ENCODE peak calls at places on chromosomes 4 and X, in nine cellular contexts. One of them, this sample, is unnamed.

GRCh38 chr4:150070464-150071170 is 7.6 kb upstream of the DCLK2 start:
- ATAC-seq in upper lobe of right lung: no peak
- ATAC-seq in A549: no peak
- ATAC-seq in HepG2: no peak
- ATAC-seq in pancreas: no peak
- ATAC-seq in GM12878: no peak
- ATAC-seq in naive thymus-derived CD4-positive, alpha-beta T cell: no peak
- ATAC-seq in left lung: no peak
- ATAC-seq in CD4-positive, CD25-positive, alpha-beta regulatory T cell: no peak
- ATAC-seq in this sample: no peak

GRCh38 chrX:150219374-150220185 is 143.5 kb upstream of the MAMLD1 start:
- ATAC-seq in CD4-positive, CD25-positive, alpha-beta regulatory T cell: no peak
- ATAC-seq in pancreas: no peak
- ATAC-seq in GM12878: peak
- ATAC-seq in HepG2: no peak
- ATAC-seq in left lung: no peak
- ATAC-seq in naive thymus-derived CD4-positive, alpha-beta T cell: no peak
- ATAC-seq in upper lobe of right lung: no peak
- ATAC-seq in A549: peak
- ATAC-seq in this sample: no peak

GRCh38 chrX:115957862-115958490 is 212.6 kb upstream of the AGTR2 start:
- ATAC-seq in GM12878: peak
- ATAC-seq in pancreas: peak
- ATAC-seq in A549: no peak
- ATAC-seq in HepG2: peak
- ATAC-seq in CD4-positive, CD25-positive, alpha-beta regulatory T cell: no peak
- ATAC-seq in upper lobe of right lung: no peak
- ATAC-seq in naive thymus-derived CD4-positive, alpha-beta T cell: no peak
- ATAC-seq in left lung: peak
- ATAC-seq in this sample: no peak

GRCh38 chr4:39514888-39515401 is 12.3 kb downstream of the UGDH start:
- ATAC-seq in HepG2: peak
- ATAC-seq in left lung: peak
- ATAC-seq in GM12878: no peak
- ATAC-seq in A549: peak
- ATAC-seq in pancreas: peak
- ATAC-seq in CD4-positive, CD25-positive, alpha-beta regulatory T cell: no peak
- ATAC-seq in naive thymus-derived CD4-positive, alpha-beta T cell: no peak
- ATAC-seq in upper lobe of right lung: peak
- ATAC-seq in this sample: no peak

GRCh38 chr4:117239434-117239833 is 154.1 kb upstream of the TRAM1L1 start:
- ATAC-seq in upper lobe of right lung: no peak
- ATAC-seq in GM12878: no peak
- ATAC-seq in left lung: no peak
- ATAC-seq in pancreas: no peak
- ATAC-seq in A549: no peak
- ATAC-seq in naive thymus-derived CD4-positive, alpha-beta T cell: no peak
- ATAC-seq in HepG2: no peak
- ATAC-seq in CD4-positive, CD25-positive, alpha-beta regulatory T cell: no peak
- ATAC-seq in this sample: no peak

GRCh38 chr4:53463340-53463739 is 85.9 kb downstream of the FIP1L1 start:
- ATAC-seq in upper lobe of right lung: no peak
- ATAC-seq in left lung: no peak
- ATAC-seq in HepG2: no peak
- ATAC-seq in GM12878: no peak
- ATAC-seq in pancreas: peak
- ATAC-seq in naive thymus-derived CD4-positive, alpha-beta T cell: no peak
- ATAC-seq in A549: no peak
- ATAC-seq in CD4-positive, CD25-positive, alpha-beta regulatory T cell: no peak
- ATAC-seq in this sample: no peak

GRCh38 chr4:150588341-150588740 is 6.4 kb downstream of the MAB21L2 start:
- ATAC-seq in pancreas: no peak
- ATAC-seq in left lung: no peak
- ATAC-seq in CD4-positive, CD25-positive, alpha-beta regulatory T cell: no peak
- ATAC-seq in naive thymus-derived CD4-positive, alpha-beta T cell: no peak
- ATAC-seq in GM12878: no peak
- ATAC-seq in HepG2: no peak
- ATAC-seq in upper lobe of right lung: no peak
- ATAC-seq in A549: no peak
- ATAC-seq in this sample: no peak

GRCh38 chr4:36601864-36602263 is 320.4 kb downstream of the DTHD1 start:
- ATAC-seq in A549: no peak
- ATAC-seq in pancreas: no peak
- ATAC-seq in naive thymus-derived CD4-positive, alpha-beta T cell: no peak
- ATAC-seq in HepG2: no peak
- ATAC-seq in GM12878: no peak
- ATAC-seq in upper lobe of right lung: no peak
- ATAC-seq in CD4-positive, CD25-positive, alpha-beta regulatory T cell: no peak
- ATAC-seq in left lung: no peak
- ATAC-seq in this sample: no peak

GRCh38 chr4:53592686-53593641 is 1.7 kb upstream of the LNX1 start:
- ATAC-seq in GM12878: peak
- ATAC-seq in upper lobe of right lung: peak
- ATAC-seq in A549: peak
- ATAC-seq in left lung: peak
- ATAC-seq in CD4-positive, CD25-positive, alpha-beta regulatory T cell: no peak
- ATAC-seq in naive thymus-derived CD4-positive, alpha-beta T cell: no peak
- ATAC-seq in pancreas: peak
- ATAC-seq in HepG2: peak
- ATAC-seq in this sample: peak

GRCh38 chrX:56733459-56734046 is 4.5 kb downstream of the NBDY start:
- ATAC-seq in pancreas: no peak
- ATAC-seq in left lung: peak
- ATAC-seq in A549: peak
- ATAC-seq in CD4-positive, CD25-positive, alpha-beta regulatory T cell: no peak
- ATAC-seq in GM12878: peak
- ATAC-seq in upper lobe of right lung: peak
- ATAC-seq in HepG2: peak
- ATAC-seq in naive thymus-derived CD4-positive, alpha-beta T cell: peak
- ATAC-seq in this sample: peak

GRCh38 chrX:21926527-21927278 is 13.8 kb upstream of the SMS start:
- ATAC-seq in CD4-positive, CD25-positive, alpha-beta regulatory T cell: peak
- ATAC-seq in upper lobe of right lung: no peak
- ATAC-seq in GM12878: peak
- ATAC-seq in left lung: peak
- ATAC-seq in naive thymus-derived CD4-positive, alpha-beta T cell: peak
- ATAC-seq in HepG2: peak
- ATAC-seq in A549: peak
- ATAC-seq in pancreas: peak
- ATAC-seq in this sample: peak

GRCh38 chrX:111892375-111892774 is 16.4 kb downstream of the TRPC5OS start:
- ATAC-seq in A549: no peak
- ATAC-seq in CD4-positive, CD25-positive, alpha-beta regulatory T cell: no peak
- ATAC-seq in HepG2: no peak
- ATAC-seq in GM12878: no peak
- ATAC-seq in upper lobe of right lung: no peak
- ATAC-seq in left lung: no peak
- ATAC-seq in naive thymus-derived CD4-positive, alpha-beta T cell: no peak
- ATAC-seq in pancreas: no peak
- ATAC-seq in this sample: no peak

GRCh38 chr4:122836941-122837340 is 10.3 kb downstream of the FGF2 start:
- ATAC-seq in GM12878: no peak
- ATAC-seq in upper lobe of right lung: no peak
- ATAC-seq in A549: peak
- ATAC-seq in naive thymus-derived CD4-positive, alpha-beta T cell: no peak
- ATAC-seq in HepG2: no peak
- ATAC-seq in CD4-positive, CD25-positive, alpha-beta regulatory T cell: no peak
- ATAC-seq in left lung: no peak
- ATAC-seq in pancreas: no peak
- ATAC-seq in this sample: no peak

GRCh38 chrX:154819771-154820341 is 14.6 kb upstream of the MPP1 start:
- ATAC-seq in left lung: no peak
- ATAC-seq in upper lobe of right lung: no peak
- ATAC-seq in pancreas: no peak
- ATAC-seq in CD4-positive, CD25-positive, alpha-beta regulatory T cell: no peak
- ATAC-seq in HepG2: no peak
- ATAC-seq in GM12878: peak
- ATAC-seq in naive thymus-derived CD4-positive, alpha-beta T cell: no peak
- ATAC-seq in A549: no peak
- ATAC-seq in this sample: no peak

GRCh38 chr4:153512952-153513500 is 46.9 kb downstream of the TMEM131L start:
- ATAC-seq in naive thymus-derived CD4-positive, alpha-beta T cell: no peak
- ATAC-seq in A549: no peak
- ATAC-seq in upper lobe of right lung: no peak
- ATAC-seq in CD4-positive, CD25-positive, alpha-beta regulatory T cell: no peak
- ATAC-seq in pancreas: no peak
- ATAC-seq in GM12878: peak
- ATAC-seq in HepG2: no peak
- ATAC-seq in left lung: no peak
- ATAC-seq in this sample: no peak
- H3K27ac ChIP-seq in naive thymus-derived CD4-positive, alpha-beta T cell: no peak
- H3K27ac ChIP-seq in A549: peak
- H3K27ac ChIP-seq in upper lobe of right lung: no peak
- H3K27ac ChIP-seq in CD4-positive, CD25-positive, alpha-beta regulatory T cell: peak
- H3K27ac ChIP-seq in pancreas: no peak
- H3K27ac ChIP-seq in GM12878: peak
- H3K27ac ChIP-seq in HepG2: no peak
- H3K27ac ChIP-seq in left lung: no peak
- H3K27ac ChIP-seq in this sample: peak

GRCh38 chr4:56637791-56638190 is 43.3 kb downstream of the HOPX start:
- ATAC-seq in HepG2: no peak
- ATAC-seq in A549: no peak
- ATAC-seq in CD4-positive, CD25-positive, alpha-beta regulatory T cell: no peak
- ATAC-seq in GM12878: no peak
- ATAC-seq in naive thymus-derived CD4-positive, alpha-beta T cell: no peak
- ATAC-seq in left lung: no peak
- ATAC-seq in upper lobe of right lung: no peak
- ATAC-seq in pancreas: no peak
- ATAC-seq in this sample: no peak
- H3K27ac ChIP-seq in HepG2: no peak
- H3K27ac ChIP-seq in A549: no peak
- H3K27ac ChIP-seq in CD4-positive, CD25-positive, alpha-beta regulatory T cell: no peak
- H3K27ac ChIP-seq in GM12878: no peak
- H3K27ac ChIP-seq in naive thymus-derived CD4-positive, alpha-beta T cell: no peak
- H3K27ac ChIP-seq in left lung: no peak
- H3K27ac ChIP-seq in upper lobe of right lung: no peak
- H3K27ac ChIP-seq in pancreas: no peak
- H3K27ac ChIP-seq in this sample: no peak

GRCh38 chr4:48968814-48969213 is 17.3 kb upstream of the CWH43 start:
- ATAC-seq in pancreas: no peak
- ATAC-seq in HepG2: no peak
- ATAC-seq in left lung: no peak
- ATAC-seq in GM12878: no peak
- ATAC-seq in CD4-positive, CD25-positive, alpha-beta regulatory T cell: no peak
- ATAC-seq in naive thymus-derived CD4-positive, alpha-beta T cell: no peak
- ATAC-seq in A549: no peak
- ATAC-seq in upper lobe of right lung: no peak
- ATAC-seq in this sample: no peak

GRCh38 chr4:48967626-48968025 is 18.4 kb upstream of the CWH43 start:
- ATAC-seq in CD4-positive, CD25-positive, alpha-beta regulatory T cell: no peak
- ATAC-seq in upper lobe of right lung: no peak
- ATAC-seq in pancreas: no peak
- ATAC-seq in GM12878: no peak
- ATAC-seq in HepG2: no peak
- ATAC-seq in left lung: peak
- ATAC-seq in A549: no peak
- ATAC-seq in naive thymus-derived CD4-positive, alpha-beta T cell: no peak
- ATAC-seq in this sample: no peak

GRCh38 chr4:48974979-48975640 is 11.0 kb upstream of the CWH43 start:
- ATAC-seq in GM12878: no peak
- ATAC-seq in left lung: no peak
- ATAC-seq in pancreas: no peak
- ATAC-seq in A549: no peak
- ATAC-seq in HepG2: no peak
- ATAC-seq in CD4-positive, CD25-positive, alpha-beta regulatory T cell: no peak
- ATAC-seq in naive thymus-derived CD4-positive, alpha-beta T cell: no peak
- ATAC-seq in upper lobe of right lung: no peak
- ATAC-seq in this sample: no peak

GRCh38 chr4:48967101-48967500 is 19.0 kb upstream of the CWH43 start:
- ATAC-seq in A549: no peak
- ATAC-seq in upper lobe of right lung: no peak
- ATAC-seq in pancreas: no peak
- ATAC-seq in CD4-positive, CD25-positive, alpha-beta regulatory T cell: no peak
- ATAC-seq in GM12878: no peak
- ATAC-seq in HepG2: no peak
- ATAC-seq in left lung: no peak
- ATAC-seq in naive thymus-derived CD4-positive, alpha-beta T cell: no peak
- ATAC-seq in this sample: no peak

GRCh38 chr4:48970471-48970921 is 15.6 kb upstream of the CWH43 start:
- ATAC-seq in naive thymus-derived CD4-positive, alpha-beta T cell: no peak
- ATAC-seq in upper lobe of right lung: no peak
- ATAC-seq in left lung: peak
- ATAC-seq in CD4-positive, CD25-positive, alpha-beta regulatory T cell: no peak
- ATAC-seq in pancreas: no peak
- ATAC-seq in HepG2: no peak
- ATAC-seq in GM12878: no peak
- ATAC-seq in A549: no peak
- ATAC-seq in this sample: no peak
- H3K27ac ChIP-seq in naive thymus-derived CD4-positive, alpha-beta T cell: no peak
- H3K27ac ChIP-seq in upper lobe of right lung: no peak
- H3K27ac ChIP-seq in left lung: no peak
- H3K27ac ChIP-seq in CD4-positive, CD25-positive, alpha-beta regulatory T cell: no peak
- H3K27ac ChIP-seq in pancreas: no peak
- H3K27ac ChIP-seq in HepG2: no peak
- H3K27ac ChIP-seq in GM12878: no peak
- H3K27ac ChIP-seq in A549: no peak
- H3K27ac ChIP-seq in this sample: no peak

GRCh38 chrX:23821847-23822246 is 38.9 kb downstream of the SAT1 start:
- ATAC-seq in upper lobe of right lung: no peak
- ATAC-seq in left lung: no peak
- ATAC-seq in GM12878: no peak
- ATAC-seq in naive thymus-derived CD4-positive, alpha-beta T cell: no peak
- ATAC-seq in A549: no peak
- ATAC-seq in pancreas: no peak
- ATAC-seq in CD4-positive, CD25-positive, alpha-beta regulatory T cell: no peak
- ATAC-seq in HepG2: no peak
- ATAC-seq in this sample: no peak

GRCh38 chrX:23819385-23820234 is 36.6 kb downstream of the SAT1 start:
- ATAC-seq in left lung: peak
- ATAC-seq in naive thymus-derived CD4-positive, alpha-beta T cell: no peak
- ATAC-seq in A549: no peak
- ATAC-seq in pancreas: no peak
- ATAC-seq in HepG2: no peak
- ATAC-seq in upper lobe of right lung: peak
- ATAC-seq in CD4-positive, CD25-positive, alpha-beta regulatory T cell: no peak
- ATAC-seq in GM12878: no peak
- ATAC-seq in this sample: no peak

GRCh38 chrX:23820235-23820782 is 37.3 kb downstream of the SAT1 start:
- ATAC-seq in upper lobe of right lung: no peak
- ATAC-seq in CD4-positive, CD25-positive, alpha-beta regulatory T cell: no peak
- ATAC-seq in pancreas: no peak
- ATAC-seq in HepG2: no peak
- ATAC-seq in left lung: no peak
- ATAC-seq in naive thymus-derived CD4-positive, alpha-beta T cell: no peak
- ATAC-seq in A549: no peak
- ATAC-seq in GM12878: no peak
- ATAC-seq in this sample: no peak

GRCh38 chrX:23825675-23826074 is 42.7 kb downstream of the SAT1 start:
- ATAC-seq in upper lobe of right lung: no peak
- ATAC-seq in GM12878: peak
- ATAC-seq in HepG2: no peak
- ATAC-seq in A549: no peak
- ATAC-seq in naive thymus-derived CD4-positive, alpha-beta T cell: no peak
- ATAC-seq in left lung: no peak
- ATAC-seq in CD4-positive, CD25-positive, alpha-beta regulatory T cell: no peak
- ATAC-seq in pancreas: no peak
- ATAC-seq in this sample: no peak

DNA sequence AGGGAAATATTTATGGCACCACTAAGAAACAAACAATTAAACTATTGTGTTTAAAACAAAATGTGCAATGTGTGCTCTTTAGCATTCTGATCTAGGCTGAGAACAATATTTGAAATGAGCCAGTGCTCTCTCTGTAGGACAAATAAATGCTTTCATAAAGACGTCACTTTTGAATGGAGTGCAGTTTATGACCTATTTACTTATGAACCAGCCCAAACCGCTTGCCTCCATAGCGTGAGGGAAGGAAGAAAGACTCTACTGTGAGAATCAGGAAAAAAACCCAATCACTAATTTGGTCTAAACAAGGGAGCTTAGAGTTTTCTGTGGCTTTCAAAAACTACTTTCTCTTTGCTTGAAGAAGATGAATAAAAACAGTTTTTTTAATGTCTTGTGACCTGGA is 39.4 kb downstream of the SAT1 start:
- ATAC-seq in CD4-positive, CD25-positive, alpha-beta regulatory T cell: no peak
- ATAC-seq in A549: peak
- ATAC-seq in naive thymus-derived CD4-positive, alpha-beta T cell: no peak
- ATAC-seq in GM12878: no peak
- ATAC-seq in left lung: peak
- ATAC-seq in pancreas: peak
- ATAC-seq in HepG2: peak
- ATAC-seq in upper lobe of right lung: peak
- ATAC-seq in this sample: no peak
- H3K27ac ChIP-seq in CD4-positive, CD25-positive, alpha-beta regulatory T cell: no peak
- H3K27ac ChIP-seq in A549: peak
- H3K27ac ChIP-seq in naive thymus-derived CD4-positive, alpha-beta T cell: no peak
- H3K27ac ChIP-seq in GM12878: no peak
- H3K27ac ChIP-seq in left lung: no peak
- H3K27ac ChIP-seq in pancreas: no peak
- H3K27ac ChIP-seq in HepG2: peak
- H3K27ac ChIP-seq in upper lobe of right lung: no peak
- H3K27ac ChIP-seq in this sample: no peak

This sample was measured in gastroesophageal sphincter.